ENCODE peak calls at places on chromosomes 2 and 18, in five cellular contexts. J is fibroblast of lung, V is stomach, Q is ovary, C is K562. A is an unnamed sample. For H3K9me3, the result is how much of the 10 kb centered on the place peaks cover.

GRCh38 chr2:174750923-174751441 is 13.3 kb downstream of the CHRNA1 start:
- DNase-seq in J (no peak), V (no peak), Q (no peak), C (no peak), A (no peak)

GRCh38 chr2:14633031-14633430 is 514 bp downstream of the LRATD1 start:
- DNase-seq in J (no peak), V (peak), Q (peak), C (no peak), A (peak)

GRCh38 chr18:69795785-69796184 is 151.9 kb downstream of the CD226 start:
- DNase-seq in J (peak), V (no peak), Q (no peak), C (no peak), A (no peak)

GRCh38 chr2:122883849-122884248 is 1128.4 kb downstream of the TSN start:
- DNase-seq in J (no peak), V (no peak), Q (no peak), C (no peak), A (no peak)

GRCh38 chr18:45820144-45820745 is 5.2 kb upstream of the SIGLEC15 start:
- DNase-seq in J (no peak), V (no peak), Q (no peak), C (no peak), A (no peak)

GRCh38 chr2:218995972-218996644 is 2.9 kb upstream of the CRYBA2 start:
- DNase-seq in J (peak), V (peak), Q (peak), C (peak), A (peak)

GRCh38 chr2:51013060-51013746 is 18.7 kb downstream of the NRXN1 start:
- DNase-seq in J (no peak), V (peak), Q (no peak), C (no peak), A (peak)

GRCh38 chr18:33560686-33561370 is 17.2 kb upstream of the ASXL3 start:
- DNase-seq in J (peak), V (no peak), Q (no peak), C (no peak), A (peak)

GRCh38 chr18:2564373-2564772 is 6.9 kb downstream of the METTL4 start:
- DNase-seq in J (no peak), V (no peak), Q (no peak), C (no peak), A (no peak)

GRCh38 chr18:69484699-69485396 is 84.2 kb downstream of the DOK6 start:
- DNase-seq in J (peak), V (no peak), Q (no peak), C (no peak), A (no peak)

GRCh38 chr2:12719400-12720104 is 2.8 kb downstream of the TRIB2 start:
- DNase-seq in J (peak), V (no peak), Q (no peak), C (no peak), A (no peak)

GRCh38 chr18:36394486-36394885 is 97.0 kb downstream of the FHOD3 start:
- DNase-seq in J (no peak), V (no peak), Q (no peak), C (no peak), A (no peak)

GRCh38 chr2:71358931-71359671 is 27.5 kb downstream of the ZNF638 start:
- DNase-seq in J (peak), V (no peak), Q (no peak), C (no peak), A (no peak)

GRCh38 chr2:180848393-180848792 is 132.0 kb upstream of the UBE2E3 start:
- DNase-seq in J (no peak), V (no peak), Q (no peak), C (no peak), A (no peak)

GRCh38 chr2:59183070-59183469 is 941.9 kb upstream of the FANCL start:
- DNase-seq in J (no peak), V (no peak), Q (no peak), C (no peak), A (no peak)

GRCh38 chr2:20242727-20243377 is 17.9 kb upstream of the SDC1 start:
- DNase-seq in J (no peak), V (no peak), Q (no peak), C (peak), A (no peak)

GRCh38 chr18:35089382-35089781 is 48.2 kb downstream of the MAPRE2 start:
- DNase-seq in J (peak), V (no peak), Q (no peak), C (no peak), A (no peak)

DNA sequence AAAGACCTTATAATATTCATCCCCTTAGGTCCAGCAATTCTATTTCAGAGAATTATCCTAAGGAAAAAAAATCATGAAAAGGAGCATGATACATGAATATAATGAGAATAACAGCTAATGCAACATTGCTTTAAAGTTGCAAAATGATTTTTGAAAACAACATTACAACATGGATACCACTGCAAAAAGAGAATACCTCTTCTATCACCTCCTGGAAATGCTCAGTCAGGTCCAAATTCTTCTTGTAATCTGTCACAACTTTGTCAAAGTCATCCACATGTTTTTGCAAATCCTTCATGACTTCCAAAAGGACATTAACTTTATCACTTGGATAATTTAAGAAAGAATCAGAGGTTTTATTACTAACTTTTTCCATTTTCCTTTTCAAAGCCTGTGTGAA is 47.9 kb upstream of the TTN start:
- DNase-seq in J (no peak), V (no peak), Q (no peak), C (no peak), A (no peak)
- H3K27ac ChIP-seq in J (no peak), V (no peak), Q (no peak), C (no peak), A (no peak)

GRCh38 chr2:229045671-229046070 is 225.4 kb downstream of the PID1 start:
- DNase-seq in J (no peak), V (no peak), Q (no peak), C (no peak), A (no peak)

GRCh38 chr2:229044581-229044980 is 226.5 kb downstream of the PID1 start:
- DNase-seq in J (peak), V (no peak), Q (no peak), C (no peak), A (no peak)

GRCh38 chr2:229050063-229050635 is 220.9 kb downstream of the PID1 start:
- DNase-seq in J (no peak), V (no peak), Q (no peak), C (no peak), A (no peak)

GRCh38 chr2:229051798-229052197 is 219.3 kb downstream of the PID1 start:
- DNase-seq in J (no peak), V (no peak), Q (no peak), C (no peak), A (no peak)

GRCh38 chr2:229048134-229048533 is 223.0 kb downstream of the PID1 start:
- DNase-seq in J (no peak), V (no peak), Q (no peak), C (no peak), A (no peak)
- H3K9me3 ChIP-seq in J (under half), V (under half), Q (under half), C (under half), A (under half)

DNA sequence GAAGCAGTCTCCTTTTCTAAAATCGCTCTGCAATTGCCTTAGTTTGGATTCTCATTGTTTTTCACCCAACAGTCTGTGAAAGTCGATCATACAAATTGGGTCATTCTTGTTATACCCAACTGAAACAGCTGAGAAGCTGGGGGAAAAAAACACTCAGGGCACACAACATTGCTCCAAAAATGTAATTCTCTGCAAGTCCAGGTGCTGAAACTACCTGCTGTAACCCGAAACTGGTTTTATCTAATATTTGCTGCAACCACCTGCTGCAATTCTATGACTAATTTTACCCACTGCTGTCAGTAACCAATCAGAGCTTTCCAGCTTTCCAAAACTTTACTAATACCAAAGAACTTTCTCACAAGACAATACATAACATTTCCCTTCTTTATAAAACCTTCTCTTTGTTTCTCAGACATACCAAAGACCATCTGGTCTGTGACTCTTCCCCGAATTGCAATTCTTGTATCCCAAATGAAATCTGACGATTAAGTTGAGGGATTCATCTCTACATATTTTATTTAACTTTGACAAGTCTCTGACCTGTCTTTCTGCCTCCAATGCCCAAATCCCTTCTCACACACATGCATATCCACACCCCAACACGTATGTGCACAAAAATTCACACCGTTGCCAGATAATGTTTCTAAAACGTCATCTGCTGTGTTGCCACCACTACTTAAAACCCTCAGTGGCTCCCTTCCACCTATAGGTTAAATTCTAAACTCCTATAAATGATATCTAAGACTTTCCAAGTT is 198.3 kb downstream of the PIEZO2 start:
- DNase-seq in J (no peak), V (no peak), Q (no peak), C (no peak), A (no peak)
- H3K4me3 ChIP-seq in J (no peak), V (no peak), Q (no peak), C (no peak), A (no peak)

GRCh38 chr18:63107171-63107850 is 212.3 kb downstream of the BCL2 start:
- DNase-seq in J (no peak), V (no peak), Q (no peak), C (no peak), A (no peak)
- H3K27ac ChIP-seq in J (no peak), V (no peak), Q (no peak), C (no peak), A (no peak)

GRCh38 chr2:89819809-89820208 is 1128.3 kb downstream of the RPIA start:
- DNase-seq in J (no peak), V (no peak), Q (no peak), C (no peak), A (no peak)

GRCh38 chr2:89818873-89819272 is 1127.4 kb downstream of the RPIA start:
- DNase-seq in J (no peak), V (no peak), Q (no peak), C (no peak), A (no peak)

GRCh38 chr2:89823556-89823955 is 1132.1 kb downstream of the RPIA start:
- DNase-seq in J (no peak), V (no peak), Q (no peak), C (no peak), A (no peak)

GRCh38 chr2:89820248-89820647 is 1128.8 kb downstream of the RPIA start:
- DNase-seq in J (no peak), V (no peak), Q (no peak), C (no peak), A (no peak)

GRCh38 chr2:89821455-89821945 is 1130.0 kb downstream of the RPIA start:
- DNase-seq in J (no peak), V (no peak), Q (no peak), C (no peak), A (no peak)
- H3K9me3 ChIP-seq in J (under half), V (under half), Q (under half), C (under half), A (under half)

DNA sequence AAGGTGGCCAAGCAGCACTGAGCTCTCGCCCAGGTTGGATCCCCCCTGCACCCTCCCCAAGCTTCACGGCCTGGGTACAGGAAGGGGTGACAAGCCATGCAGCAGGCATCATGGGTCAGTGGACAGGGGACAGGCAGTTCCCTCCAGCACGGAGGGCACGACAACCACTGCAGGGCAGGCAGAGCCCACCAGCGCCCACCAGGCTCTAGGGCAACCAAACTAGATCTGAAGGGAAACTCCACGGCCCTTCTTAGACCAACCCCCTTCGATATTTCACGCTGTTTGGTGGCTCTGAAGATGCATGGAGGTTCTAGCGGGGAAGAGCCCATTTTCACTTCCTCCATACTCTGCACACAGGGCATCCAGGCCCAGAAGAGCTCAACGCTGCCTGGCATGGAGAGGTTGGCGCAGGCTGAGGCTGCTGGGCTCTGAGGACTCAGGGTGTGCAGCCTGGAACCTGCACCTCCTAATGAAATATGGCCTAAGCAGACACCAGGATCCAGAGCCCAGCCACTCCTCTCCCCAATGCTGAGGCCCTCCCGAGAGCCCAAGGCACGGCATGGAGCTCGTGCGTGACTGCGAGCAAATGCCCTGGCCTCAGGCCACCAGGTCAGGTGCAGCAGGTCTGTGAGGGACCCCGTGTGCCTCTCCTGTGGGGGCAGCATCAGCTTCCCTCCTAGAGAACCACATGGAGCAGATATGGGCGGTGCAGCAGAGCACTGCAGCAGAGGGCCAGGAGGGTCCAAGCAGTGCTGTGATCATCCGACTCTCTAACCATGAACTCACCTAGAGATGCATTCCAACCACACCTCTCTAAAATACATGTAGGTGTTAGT is 8.7 kb upstream of the MTERF4 start:
- DNase-seq in J (no peak), V (no peak), Q (no peak), C (no peak), A (no peak)
- H3K4me3 ChIP-seq in J (no peak), V (no peak), Q (no peak), C (no peak), A (no peak)

DNA sequence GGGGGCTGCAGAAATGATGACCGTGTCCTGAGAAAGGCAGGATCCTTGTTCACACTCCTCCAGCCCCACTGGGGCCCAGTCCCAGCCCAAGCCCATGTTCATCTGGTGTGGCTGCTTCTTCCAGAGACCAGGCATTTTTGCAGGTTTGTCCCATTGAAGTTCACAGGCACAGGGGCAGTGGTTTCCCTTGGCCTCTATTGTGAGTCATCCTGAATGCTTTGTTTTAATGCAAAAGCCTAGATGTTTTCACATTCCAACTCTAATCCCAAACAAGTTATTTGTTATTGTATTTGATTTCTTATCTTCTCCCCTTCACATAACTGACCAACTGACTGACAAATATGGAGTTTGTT is 426.4 kb upstream of the ID2 start:
- DNase-seq in J (peak), V (no peak), Q (no peak), C (no peak), A (no peak)
- H3K27ac ChIP-seq in J (no peak), V (no peak), Q (no peak), C (no peak), A (no peak)

DNA sequence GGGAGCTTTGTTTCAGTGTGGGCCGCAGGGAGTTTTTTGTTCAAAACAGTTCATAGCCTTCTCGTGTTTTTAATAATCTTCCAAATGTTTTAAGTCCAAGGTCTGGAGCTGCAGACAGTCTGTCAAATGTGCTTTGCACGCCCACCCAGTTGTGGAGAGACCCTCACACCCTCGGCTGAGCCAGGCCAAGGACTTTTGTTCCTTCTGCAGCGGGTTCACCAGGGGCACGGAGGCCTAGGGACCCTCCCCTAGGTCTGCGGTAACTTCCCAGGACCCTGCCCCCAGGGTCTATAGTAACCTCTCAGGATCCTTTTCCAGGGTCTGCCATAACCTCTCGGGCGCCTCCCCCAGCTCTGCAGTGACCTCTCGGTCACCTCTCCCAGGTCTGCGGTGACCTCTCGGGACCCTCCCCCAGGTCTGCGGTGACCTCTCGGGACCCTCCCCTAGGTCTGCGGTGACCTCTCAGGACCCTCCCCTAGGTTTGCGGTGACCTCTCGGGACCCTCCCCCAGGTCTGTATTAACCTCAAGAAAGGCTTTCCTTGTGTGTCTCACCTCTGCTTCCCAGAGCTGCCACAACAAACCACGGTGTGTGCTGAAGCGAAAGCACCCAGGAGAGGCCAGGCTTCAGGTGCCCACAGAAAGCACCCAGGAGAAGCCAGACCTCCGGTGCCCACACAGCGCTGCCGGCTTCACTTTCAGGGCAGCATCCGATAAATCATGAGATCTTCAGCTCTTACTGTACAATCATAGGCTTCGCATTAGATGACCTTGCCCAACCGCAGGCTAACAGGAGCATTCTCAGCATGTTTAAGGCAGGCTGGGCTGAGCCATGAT is 301.9 kb upstream of the SALL3 start:
- DNase-seq in J (no peak), V (peak), Q (no peak), C (no peak), A (no peak)
- H3K9me3 ChIP-seq in J (under half), V (under half), Q (under half), C (under half), A (under half)